ENCODE peak calls at places on chromosome 22, in eight cellular contexts. V is NCI-H510A treated with DMSO at 0.1 percent for 48 hours; Z is cardiac septum; L is stimulated activated CD4-positive, alpha-beta T cell treated with anti-CD3 and anti-CD28 coated beads, Interleukin-1b, Interleukin-23, amount 100 ng/mL, for 24 hours; I is cardiac muscle cell; E is Ammon's horn; T is NCI-H1092 treated with DMSO at 0.1 percent for 48 hours; Y is stimulated activated CD8-positive, alpha-beta memory T cell treated with anti-CD3 and anti-CD28 coated beads, Interleukin-2, amount 100 ng/mL, for 48 hours. D is an unnamed sample.

GRCh38 chr22:30553971-30554370 is 7.4 kb upstream of the SEC14L6 start:
- DNase-seq in V (no peak), Z (no peak), L (no peak), I (no peak), E (no peak), T (no peak), Y (no peak), D (no peak)

GRCh38 chr22:38203090-38203810 is 1.5 kb downstream of the MAFF start:
- DNase-seq in V (peak), Z (no peak), L (no peak), I (peak), E (no peak), T (no peak), Y (no peak), D (peak)

GRCh38 chr22:49934144-49934890 is 15.9 kb downstream of the CRELD2 start:
- DNase-seq in V (no peak), Z (peak), L (no peak), I (no peak), E (peak), T (no peak), Y (no peak), D (no peak)

GRCh38 chr22:49354516-49355205 is 473.0 kb downstream of the BRD1 start:
- DNase-seq in V (no peak), Z (peak), L (no peak), I (no peak), E (no peak), T (no peak), Y (no peak), D (no peak)

GRCh38 chr22:49897015-49897684 is 21.1 kb downstream of the ALG12 start:
- DNase-seq in V (no peak), Z (no peak), L (no peak), I (no peak), E (no peak), T (no peak), Y (no peak), D (no peak)

GRCh38 chr22:45604239-45604711 is 67.4 kb upstream of the ATXN10 start:
- DNase-seq in V (no peak), Z (no peak), L (no peak), I (no peak), E (peak), T (no peak), Y (no peak), D (no peak)

GRCh38 chr22:36770116-36770945 is 5.6 kb downstream of the IFT27 start:
- DNase-seq in V (no peak), Z (peak), L (no peak), I (peak), E (no peak), T (no peak), Y (no peak), D (no peak)

GRCh38 chr22:38866399-38867123 is 5.5 kb downstream of the CBX6 start:
- DNase-seq in V (no peak), Z (peak), L (no peak), I (no peak), E (no peak), T (no peak), Y (no peak), D (no peak)

GRCh38 chr22:46547883-46548244 is 10.4 kb upstream of the CELSR1 start:
- DNase-seq in V (no peak), Z (peak), L (no peak), I (peak), E (peak), T (no peak), Y (no peak), D (no peak)

GRCh38 chr22:24772493-24773220 is 1.9 kb downstream of the PIWIL3 start:
- DNase-seq in V (peak), Z (no peak), L (no peak), I (peak), E (peak), T (peak), Y (no peak), D (no peak)

GRCh38 chr22:26399288-26399687 is 29.8 kb upstream of the ASPHD2 start:
- DNase-seq in V (no peak), Z (no peak), L (no peak), I (no peak), E (no peak), T (no peak), Y (no peak), D (no peak)

GRCh38 chr22:42961815-42962214 is 53.1 kb downstream of the PACSIN2 start:
- DNase-seq in V (no peak), Z (no peak), L (no peak), I (no peak), E (no peak), T (no peak), Y (no peak), D (no peak)

D was measured in GM13976.